ENCODE peak calls at places on chromosomes 11 and 22, in eight cellular contexts. N, W, A, J, U, B, I and O are unnamed samples.

GRCh38 chr11:81420668-81421550 is 1312.8 kb downstream of the FAM181B start:
- DNase-seq in J (no peak), B (no peak), W (no peak), N (no peak), A (no peak), I (no peak), U (no peak), O (no peak)

GRCh38 chr22:44975444-44976262 is 34.2 kb downstream of the PHF21B start:
- DNase-seq in J (peak), W (peak), I (peak), N (peak), B (peak), A (peak), U (peak), O (peak)

GRCh38 chr11:88535916-88536547 is 198.5 kb upstream of the CTSC start:
- DNase-seq in B (peak), A (no peak), J (peak), U (peak), W (no peak), I (no peak), N (no peak), O (no peak)

GRCh38 chr22:34976474-34976873 is 89.5 kb upstream of the ISX start:
- DNase-seq in A (no peak), W (no peak), B (no peak), N (no peak), U (no peak), J (no peak), I (no peak), O (no peak)

GRCh38 chr11:69969890-69970784 is 108.0 kb upstream of the ANO1 start:
- DNase-seq in A (no peak), I (no peak), U (no peak), W (no peak), J (no peak), N (no peak), B (no peak), O (no peak)

GRCh38 chr22:25940479-25940878 is 198.5 kb downstream of the MYO18B start:
- DNase-seq in U (no peak), N (no peak), B (no peak), W (no peak), J (no peak), A (no peak), I (no peak), O (no peak)

GRCh38 chr22:49866646-49867045 is 13.0 kb downstream of the ZBED4 start:
- DNase-seq in W (no peak), B (no peak), A (no peak), I (no peak), N (no peak), U (no peak), J (no peak), O (no peak)

GRCh38 chr11:57277845-57278720 is 41.0 kb upstream of the APLNR start:
- DNase-seq in B (peak), N (peak), U (peak), I (no peak), A (peak), J (peak), W (peak), O (peak)

GRCh38 chr11:38543311-38543710 is 1945.3 kb upstream of the RAG2 start:
- DNase-seq in W (no peak), I (no peak), N (no peak), J (peak), B (no peak), A (no peak), U (peak), O (no peak)

GRCh38 chr22:34057726-34058125 is 137.4 kb upstream of the LARGE1 start:
- DNase-seq in I (no peak), B (no peak), A (no peak), W (no peak), N (no peak), U (no peak), J (no peak), O (no peak)

GRCh38 chr11:1743587-1744136 is 6.7 kb downstream of the IFITM10 start:
- DNase-seq in B (no peak), A (no peak), I (no peak), U (no peak), N (no peak), W (no peak), J (no peak), O (no peak)

GRCh38 chr11:87463486-87464102 is 425.9 kb downstream of the TMEM135 start:
- DNase-seq in A (no peak), U (peak), J (no peak), W (no peak), B (no peak), N (no peak), I (no peak), O (no peak)

GRCh38 chr11:125299821-125300220 is 135.3 kb downstream of the PKNOX2 start:
- DNase-seq in B (no peak), J (no peak), N (no peak), A (no peak), U (no peak), I (no peak), W (no peak), O (no peak)

GRCh38 chr11:3949132-3949531 is 93.7 kb downstream of the STIM1 start:
- DNase-seq in A (no peak), W (no peak), B (no peak), N (no peak), U (no peak), I (no peak), J (no peak), O (no peak)

GRCh38 chr11:20594274-20595061 is 4.9 kb upstream of the SLC6A5 start:
- DNase-seq in U (no peak), A (no peak), I (no peak), N (no peak), J (no peak), B (no peak), W (no peak), O (no peak)

GRCh38 chr22:50014655-50015401 is 2.3 kb upstream of the IL17REL start:
- DNase-seq in B (no peak), I (peak), W (no peak), A (no peak), N (no peak), J (no peak), U (no peak), O (peak)

GRCh38 chr11:96141649-96142048 is 201.3 kb downstream of the MAML2 start:
- DNase-seq in N (no peak), J (no peak), B (no peak), W (no peak), A (no peak), U (no peak), I (no peak), O (no peak)

GRCh38 chr11:57103899-57104605 is 77.7 kb upstream of the LRRC55 start:
- DNase-seq in A (no peak), I (no peak), B (no peak), J (no peak), U (no peak), W (no peak), N (no peak), O (no peak)

GRCh38 chr11:33690290-33691050 is 10.2 kb downstream of the C11orf91 start:
- DNase-seq in A (peak), B (peak), W (peak), N (peak), J (peak), I (no peak), U (peak), O (peak)

GRCh38 chr11:12222099-12222751 is 111.8 kb downstream of the MICAL2 start:
- DNase-seq in B (no peak), J (no peak), A (peak), N (no peak), U (peak), I (no peak), W (peak), O (no peak)

GRCh38 chr22:26461188-26461810 is 22.3 kb downstream of the HPS4 start:
- DNase-seq in N (peak), A (peak), U (peak), B (no peak), I (peak), J (no peak), W (peak), O (peak)

GRCh38 chr11:2150206-2150847 is 10.7 kb downstream of the INS start:
- DNase-seq in A (no peak), B (no peak), N (no peak), U (peak), I (no peak), J (peak), W (no peak), O (no peak)

GRCh38 chr22:50691521-50691920 is 18.9 kb downstream of the SHANK3 start:
- DNase-seq in J (peak), I (no peak), W (no peak), A (no peak), B (peak), U (peak), N (peak), O (no peak)

GRCh38 chr22:41782316-41782715 is 18.2 kb upstream of the CCDC134 start:
- DNase-seq in W (no peak), J (no peak), U (no peak), B (no peak), N (no peak), I (peak), A (no peak), O (no peak)

GRCh38 chr22:39384750-39385480 is 14.7 kb upstream of the TAB1 start:
- DNase-seq in J (no peak), U (peak), W (no peak), B (no peak), I (no peak), N (no peak), A (no peak), O (no peak)

GRCh38 chr11:13784848-13785247 is 116.4 kb downstream of the FAR1 start:
- DNase-seq in N (no peak), B (no peak), W (no peak), U (no peak), J (no peak), A (no peak), I (no peak), O (no peak)

GRCh38 chr11:68116892-68117435 is 4.2 kb downstream of the CHKA start:
- DNase-seq in I (no peak), W (no peak), J (no peak), A (no peak), B (no peak), N (no peak), U (no peak), O (no peak)

GRCh38 chr11:85718991-85719807 is 33.2 kb upstream of the CCDC89 start:
- DNase-seq in N (peak), A (peak), B (peak), W (no peak), U (peak), I (no peak), J (peak), O (peak)

GRCh38 chr22:30605449-30606110 is 1.4 kb upstream of the TCN2 start:
- DNase-seq in U (peak), J (peak), I (peak), W (peak), N (no peak), B (no peak), A (peak), O (peak)

GRCh38 chr22:29011868-29012428 is 49.7 kb downstream of the C22orf31 start:
- DNase-seq in U (no peak), J (no peak), W (peak), B (no peak), A (no peak), I (no peak), N (no peak), O (no peak)

GRCh38 chr11:126969865-126970479 is 30.6 kb downstream of the KIRREL3 start:
- DNase-seq in A (no peak), I (no peak), J (peak), B (no peak), U (peak), N (no peak), W (no peak), O (no peak)
- TF ChIP-seq CTCF in A (peak), I (no peak), J (peak), B (peak), U (peak), N (peak), W (no peak), O (no peak)

GRCh38 chr11:58578136-58578634 is 678 bp upstream of the ZFP91 start:
- DNase-seq in I (peak), N (peak), J (peak), W (peak), U (peak), A (peak), B (peak), O (peak)

GRCh38 chr11:58577441-58578135 is 1.3 kb upstream of the ZFP91 start:
- DNase-seq in N (peak), U (peak), W (peak), I (peak), J (peak), B (peak), A (peak), O (no peak)

GRCh38 chr11:58575377-58576020 is at the start of gene LPXN:
- DNase-seq in N (no peak), J (peak), B (no peak), W (no peak), A (no peak), U (no peak), I (peak), O (no peak)

GRCh38 chr11:58578635-58579191 is at the start of gene ZFP91:
- DNase-seq in W (peak), I (peak), A (peak), N (peak), B (peak), J (peak), U (peak), O (peak)

DNA sequence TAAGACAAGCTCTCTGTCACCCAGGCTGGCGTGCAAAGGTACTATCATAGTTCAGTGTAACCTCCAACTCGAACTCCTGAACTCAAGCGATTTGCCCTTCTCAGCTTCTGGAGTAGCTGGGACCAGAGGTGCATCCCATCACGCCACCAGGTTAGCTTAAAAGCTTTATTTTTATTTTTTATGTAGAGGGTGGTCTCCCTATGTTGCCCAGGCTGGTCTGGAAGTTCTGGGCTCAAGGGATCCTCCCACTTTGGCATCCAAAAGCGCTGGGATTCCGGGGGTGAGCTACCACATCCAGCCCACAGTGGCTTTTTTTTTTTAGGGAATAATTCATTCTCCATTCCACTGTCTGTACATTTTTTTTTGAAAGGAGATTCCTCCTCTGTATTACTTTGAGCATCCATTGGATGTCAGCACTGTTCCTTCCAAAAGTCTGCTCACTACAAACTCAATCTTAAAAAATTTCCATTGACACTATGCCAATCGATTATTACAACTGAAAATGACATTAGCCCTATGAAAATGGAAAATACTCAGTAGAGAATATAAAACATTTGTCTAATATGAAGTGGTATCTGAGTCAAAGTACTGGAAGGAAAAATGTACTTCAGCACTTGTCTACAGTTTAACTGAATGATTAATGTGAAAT is 1.3 kb upstream of the LPXN start:
- DNase-seq in I (no peak), A (no peak), N (no peak), B (no peak), U (peak), J (peak), W (no peak), O (no peak)
- TF ChIP-seq CTCF in I (peak), A (peak), N (peak), B (peak), U (peak), J (peak), W (peak), O (no peak)

GRCh38 chr11:91394073-91394717 is 830.4 kb upstream of the FAT3 start:
- DNase-seq in N (no peak), U (no peak), I (no peak), W (no peak), J (no peak), B (no peak), A (no peak), O (no peak)
- TF ChIP-seq CTCF in N (no peak), U (no peak), I (no peak), W (no peak), J (no peak), B (no peak), A (no peak), O (no peak)

GRCh38 chr11:7353100-7353499 is 101.4 kb downstream of the SYT9 start:
- DNase-seq in W (peak), U (peak), N (no peak), I (no peak), A (no peak), J (peak), B (no peak), O (no peak)
- TF ChIP-seq CTCF in W (peak), U (peak), N (peak), I (no peak), A (peak), J (peak), B (peak), O (no peak)

GRCh38 chr22:43226368-43226979 is 39.5 kb upstream of the TTLL12 start:
- DNase-seq in I (no peak), W (no peak), A (no peak), N (no peak), U (peak), J (peak), B (no peak), O (no peak)
- TF ChIP-seq CTCF in I (no peak), W (no peak), A (no peak), N (no peak), U (peak), J (no peak), B (no peak), O (no peak)

GRCh38 chr11:31160504-31161422 is 208.8 kb downstream of the DCDC1 start:
- DNase-seq in A (no peak), N (no peak), U (no peak), I (no peak), B (no peak), J (no peak), W (no peak), O (no peak)
- TF ChIP-seq CTCF in A (no peak), N (no peak), U (no peak), I (no peak), B (peak), J (peak), W (no peak), O (no peak)